ENCODE peak calls at places on chromosomes 16 and 17, in four cellular contexts. P is spleen; G is psoas muscle; D is CD8-positive, alpha-beta memory T cell. W is an unnamed sample.

GRCh38 chr17:31533546-31534155 is 142.2 kb downstream of the RAB11FIP4 start:
- DNase-seq in P (peak; percentile 80), G (no peak), D (no peak), W (no peak)

GRCh38 chr17:13475574-13476223 is 126.0 kb downstream of the HS3ST3A1 start:
- DNase-seq in P (no peak), G (no peak), D (no peak), W (no peak)

GRCh38 chr16:4011225-4011939 is 104.9 kb downstream of the ADCY9 start:
- DNase-seq in P (no peak), G (no peak), D (no peak), W (no peak)

GRCh38 chr17:62968445-62968923 is 2.4 kb downstream of the TANC2 start:
- DNase-seq in P (no peak), G (no peak), D (peak; percentile 21), W (no peak)

GRCh38 chr17:64001091-64001579 is 3.0 kb downstream of the PRR29 start:
- DNase-seq in P (peak; percentile 57), G (no peak), D (no peak), W (no peak)

GRCh38 chr16:22388101-22388644 is 13.8 kb upstream of the CDR2 start:
- DNase-seq in P (no peak), G (no peak), D (no peak), W (no peak)

GRCh38 chr16:81462683-81463082 is 18.1 kb downstream of the CMIP start:
- DNase-seq in P (no peak), G (no peak), D (no peak), W (no peak)

GRCh38 chr16:86241681-86242080 is 268.6 kb upstream of the FOXF1 start:
- DNase-seq in P (no peak), G (no peak), D (no peak), W (no peak)

GRCh38 chr17:80456465-80457235 is 19.8 kb downstream of the NPTX1 start:
- DNase-seq in P (no peak), G (peak; percentile 90), D (no peak), W (no peak)

GRCh38 chr17:79721993-79722671 is 8.6 kb upstream of the ENPP7 start:
- DNase-seq in P (no peak), G (no peak), D (no peak), W (no peak)

GRCh38 chr17:13864551-13864950 is 204.8 kb upstream of the COX10 start:
- DNase-seq in P (no peak), G (no peak), D (no peak), W (no peak)

GRCh38 chr17:48747445-48748363 is 19.2 kb upstream of the HOXB13 start:
- DNase-seq in P (no peak), G (no peak), D (no peak), W (no peak)

GRCh38 chr17:50266384-50267073 is 7.7 kb upstream of the TMEM92 start:
- DNase-seq in P (peak; percentile 60), G (no peak), D (no peak), W (peak; percentile 84)

GRCh38 chr16:89574681-89575246 is 794 bp upstream of the CPNE7 start:
- DNase-seq in P (peak; percentile 85), G (no peak), D (peak; percentile 47), W (peak; percentile 79)

GRCh38 chr16:69698404-69698803 is 28.0 kb downstream of the NQO1 start:
- DNase-seq in P (no peak), G (no peak), D (no peak), W (no peak)

GRCh38 chr17:79739148-79740062 is 8.7 kb downstream of the ENPP7 start:
- DNase-seq in P (no peak), G (no peak), D (no peak), W (no peak)

GRCh38 chr17:51992864-51993413 is 165.6 kb downstream of the CA10 start:
- DNase-seq in P (no peak), G (no peak), D (no peak), W (no peak)

GRCh38 chr17:39177256-39177655 is 11.3 kb upstream of the ARL5C start:
- DNase-seq in P (no peak), G (no peak), D (no peak), W (no peak)

GRCh38 chr17:21376585-21376834 is 353 bp downstream of the KCNJ12 start:
- DNase-seq in P (no peak), G (no peak), D (no peak), W (no peak)
- H3K4me3 ChIP-seq in P (peak overlapping the region; percentile 46), G (peak overlapping the region; percentile 68), D (no peak overlapping the region), W (peak overlapping the region; percentile 51)

GRCh38 chr17:3964203-3965122 is at the start of gene ATP2A3:
- DNase-seq in P (peak; percentile 95), G (no peak), D (peak; percentile 61), W (peak; percentile 76)
- H3K27ac ChIP-seq in P (peak within 1 kb of the TSS; percentile 95), G (no peak within 1 kb of the TSS), D (peak within 1 kb of the TSS; percentile 84), W (peak within 1 kb of the TSS; percentile 74)

DNA sequence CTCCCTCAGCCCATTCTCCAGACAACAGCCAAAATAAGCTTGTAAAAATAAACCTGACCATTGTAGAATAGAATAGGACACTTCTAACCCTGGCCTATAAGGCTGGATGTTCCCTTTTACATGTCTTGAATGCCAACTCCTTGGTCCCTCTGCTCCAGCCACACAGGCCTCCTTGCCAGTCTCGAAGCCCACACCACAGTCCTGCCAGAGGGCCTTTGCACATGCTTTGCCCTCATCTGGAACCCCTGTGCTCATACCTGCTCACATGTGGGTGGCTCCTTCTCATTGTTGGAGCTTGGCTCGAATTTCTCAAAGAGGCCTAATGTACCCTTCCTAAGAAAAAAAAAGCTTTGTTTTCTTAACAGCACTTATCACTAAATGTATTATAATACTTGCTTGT is 5.4 kb upstream of the SLC12A3 start:
- DNase-seq in P (no peak), G (no peak), D (no peak), W (no peak)
- H3K27me3 ChIP-seq in P (no peaks in the 10 kb centered on the region), G (no peaks in the 10 kb centered on the region), D (no peaks in the 10 kb centered on the region), W (no peaks in the 10 kb centered on the region)

GRCh38 chr16:88504489-88505404 is 51.7 kb downstream of the ZFPM1 start:
- DNase-seq in P (no peak), G (no peak), D (no peak), W (no peak)
- H3K4me3 ChIP-seq in P (no peak overlapping the region), G (no peak overlapping the region), D (no peak overlapping the region), W (no peak overlapping the region)

DNA sequence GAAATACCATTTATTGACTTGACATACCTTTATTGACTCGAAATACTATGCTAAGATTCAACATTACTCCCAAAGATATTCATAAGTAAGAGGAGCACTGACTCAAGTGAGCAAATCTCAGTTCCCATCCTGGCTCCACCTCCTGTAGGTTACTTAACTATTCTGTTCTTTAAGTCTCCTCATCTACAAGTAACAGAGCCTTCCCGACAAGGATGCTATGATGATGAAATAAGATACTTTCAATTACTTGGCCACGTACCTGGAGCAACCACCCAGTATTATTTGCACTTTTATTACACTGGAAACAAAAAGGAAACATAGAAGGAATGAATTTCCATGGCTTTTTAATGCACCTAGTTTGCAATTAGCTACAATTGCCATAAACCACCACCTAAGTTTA is 16.3 kb downstream of the KANSL1 start:
- DNase-seq in P (no peak), G (no peak), D (no peak), W (no peak)
- H3K27ac ChIP-seq in P (no peak overlapping the region), G (no peak overlapping the region), D (no peak overlapping the region), W (no peak overlapping the region)